ENCODE peak calls at places on chromosome 4, in five cellular contexts. U is Jurkat, Clone E6-1; Z is astrocyte; N is retinal pigment epithelial cell; A is SJSA1. K is an unnamed sample.

GRCh38 chr4:95129708-95130343 is 372.1 kb downstream of the BMPR1B start:
- DNase-seq in U (no peak), Z (peak), N (peak), A (peak), K (no peak)

GRCh38 chr4:24488399-24489164 is 95.8 kb downstream of the DHX15 start:
- DNase-seq in U (peak), Z (peak), N (no peak), A (peak), K (no peak)

GRCh38 chr4:171876636-171877035 is 63.4 kb downstream of the GALNTL6 start:
- DNase-seq in U (no peak), Z (no peak), N (no peak), A (no peak), K (no peak)

GRCh38 chr4:181807771-181808170 is 435.4 kb upstream of the TENM3 start:
- DNase-seq in U (no peak), Z (peak), N (no peak), A (no peak), K (no peak)

GRCh38 chr4:170391066-170391754 is 301.5 kb upstream of the AADAT start:
- DNase-seq in U (peak), Z (peak), N (no peak), A (no peak), K (no peak)

GRCh38 chr4:113976937-113977855 is 2.3 kb downstream of the ARSJ start:
- DNase-seq in U (no peak), Z (no peak), N (no peak), A (peak), K (no peak)

GRCh38 chr4:74549936-74550335 is 105.0 kb downstream of the AREG start:
- DNase-seq in U (no peak), Z (peak), N (no peak), A (no peak), K (no peak)

GRCh38 chr4:189267312-189267965 is 673.2 kb upstream of the FRG1 start:
- DNase-seq in U (no peak), Z (no peak), N (no peak), A (no peak), K (no peak)

GRCh38 chr4:121011138-121011537 is 61.2 kb downstream of the NDNF start:
- DNase-seq in U (no peak), Z (no peak), N (no peak), A (no peak), K (no peak)

GRCh38 chr4:154740462-154740861 is 3.3 kb upstream of the LRAT start:
- DNase-seq in U (no peak), Z (no peak), N (no peak), A (no peak), K (no peak)

GRCh38 chr4:76772498-76773106 is 125.3 kb downstream of the SOWAHB start:
- DNase-seq in U (no peak), Z (peak), N (no peak), A (peak), K (no peak)

GRCh38 chr4:95546866-95547707 is 1.7 kb downstream of the UNC5C start:
- DNase-seq in U (no peak), Z (no peak), N (no peak), A (no peak), K (no peak)

GRCh38 chr4:169202143-169202699 is 68.5 kb downstream of the SH3RF1 start:
- DNase-seq in U (no peak), Z (no peak), N (no peak), A (no peak), K (no peak)

DNA sequence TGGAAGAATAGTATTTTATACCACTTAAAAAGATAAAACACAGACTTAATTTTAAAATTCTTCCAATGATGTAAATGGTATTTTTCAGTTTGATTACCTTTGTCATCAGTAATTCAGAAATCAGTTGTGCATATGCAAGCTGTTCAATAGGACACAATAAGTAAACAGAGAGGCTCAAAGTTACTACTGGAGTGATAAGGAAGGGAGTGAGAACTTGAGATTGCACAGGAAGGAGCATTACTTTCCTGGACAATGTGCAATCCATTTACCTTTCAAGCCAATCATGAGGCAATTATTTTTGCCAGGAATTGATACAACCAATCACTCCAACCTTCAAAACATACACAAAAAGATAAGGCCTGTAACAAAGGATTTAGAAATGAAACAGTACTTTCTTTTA is 1024.3 kb downstream of the RAPGEF2 start:
- DNase-seq in U (no peak), Z (no peak), N (no peak), A (no peak), K (no peak)
- H3K4me3 ChIP-seq in U (no peak), Z (no peak), N (no peak), A (no peak), K (no peak)

GRCh38 chr4:3484057-3484973 is 21.2 kb downstream of the DOK7 start:
- DNase-seq in U (no peak), Z (no peak), N (no peak), A (no peak), K (no peak)

GRCh38 chr4:3485882-3486555 is 22.9 kb downstream of the DOK7 start:
- DNase-seq in U (no peak), Z (no peak), N (no peak), A (no peak), K (no peak)

GRCh38 chr4:3486556-3487270 is 23.6 kb downstream of the DOK7 start:
- DNase-seq in U (no peak), Z (no peak), N (no peak), A (no peak), K (no peak)

GRCh38 chr4:3483471-3483921 is 20.4 kb downstream of the DOK7 start:
- DNase-seq in U (no peak), Z (peak), N (peak), A (peak), K (no peak)

GRCh38 chr4:3485011-3485881 is 22.1 kb downstream of the DOK7 start:
- DNase-seq in U (no peak), Z (no peak), N (no peak), A (no peak), K (no peak)
- H3K4me3 ChIP-seq in U (no peak), Z (no peak), N (no peak), A (no peak), K (no peak)

DNA sequence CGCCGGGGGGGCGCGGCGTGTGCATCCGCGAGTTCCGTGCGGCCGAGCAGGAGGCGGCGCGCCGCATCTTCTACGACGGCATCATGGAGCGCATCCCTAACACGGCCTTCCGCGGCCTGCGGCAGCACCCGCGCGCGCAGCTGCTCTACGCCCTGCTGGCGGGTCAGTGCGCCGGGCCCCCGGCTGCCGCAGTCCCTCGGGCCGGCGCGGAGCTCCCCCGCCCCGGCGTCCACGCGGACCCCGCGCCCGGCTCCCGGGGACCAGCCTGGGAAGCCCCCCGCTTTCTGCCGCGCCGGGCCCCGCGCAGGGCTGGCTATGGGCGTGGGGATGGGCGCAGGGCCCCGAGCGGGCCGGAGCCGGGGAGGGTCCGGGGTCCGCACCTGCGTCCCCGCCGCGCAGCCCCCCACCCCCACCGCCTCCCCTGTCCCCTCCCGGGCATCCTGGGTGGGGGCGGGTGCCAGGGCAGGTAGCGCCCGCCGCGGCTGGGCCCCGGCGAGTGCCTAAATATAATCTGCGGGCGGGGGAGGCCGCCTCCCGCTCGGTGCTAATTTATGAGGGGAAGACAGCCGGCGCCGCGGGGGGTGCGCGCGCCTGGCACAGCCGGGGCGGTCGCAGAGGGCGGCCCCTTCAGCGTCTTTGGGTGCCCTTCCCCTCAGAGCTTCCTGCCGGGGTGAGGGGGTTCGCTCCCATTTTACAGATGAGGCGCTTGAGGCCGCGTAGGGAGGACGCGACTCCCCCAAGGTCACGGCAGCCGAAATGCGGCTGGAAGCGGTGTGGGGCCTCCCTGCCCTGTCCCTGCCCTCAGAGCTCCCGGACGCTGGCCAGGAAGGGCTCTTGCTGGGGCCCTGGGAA is 825 bp downstream of the NAT8L start:
- DNase-seq in U (no peak), Z (no peak), N (no peak), A (no peak), K (no peak)
- H3K4me3 ChIP-seq in U (peak), Z (no peak), N (peak), A (no peak), K (peak)

GRCh38 chr4:26992657-26993361 is 132.2 kb downstream of the STIM2 start:
- DNase-seq in U (no peak), Z (peak), N (no peak), A (no peak), K (no peak)
- H3K4me3 ChIP-seq in U (no peak), Z (no peak), N (no peak), A (no peak), K (no peak)

GRCh38 chr4:15427715-15428114 is at the start of gene C1QTNF7:
- DNase-seq in U (no peak), Z (no peak), N (no peak), A (no peak), K (no peak)
- H3K4me3 ChIP-seq in U (no peak), Z (no peak), N (no peak), A (no peak), K (no peak)

GRCh38 chr4:159071178-159071968 is 31.5 kb upstream of the RAPGEF2 start:
- DNase-seq in U (no peak), Z (peak), N (peak), A (peak), K (no peak)
- H3K4me3 ChIP-seq in U (no peak), Z (no peak), N (no peak), A (no peak), K (no peak)

GRCh38 chr4:186727149-186727976 is 3.7 kb upstream of the FAT1 start:
- DNase-seq in U (no peak), Z (peak), N (no peak), A (peak), K (no peak)
- H3K4me3 ChIP-seq in U (peak), Z (peak), N (peak), A (peak), K (peak)

GRCh38 chr4:184383497-184384055 is 90.8 kb downstream of the IRF2 start:
- DNase-seq in U (no peak), Z (peak), N (peak), A (peak), K (no peak)

GRCh38 chr4:184385705-184386141 is 88.6 kb downstream of the IRF2 start:
- DNase-seq in U (no peak), Z (no peak), N (no peak), A (no peak), K (no peak)

GRCh38 chr4:184384056-184384809 is 90.1 kb downstream of the IRF2 start:
- DNase-seq in U (peak), Z (peak), N (peak), A (peak), K (no peak)

GRCh38 chr4:184386271-184386781 is 88.0 kb downstream of the IRF2 start:
- DNase-seq in U (no peak), Z (no peak), N (no peak), A (peak), K (no peak)

GRCh38 chr4:184384810-184385557 is 89.4 kb downstream of the IRF2 start:
- DNase-seq in U (no peak), Z (no peak), N (no peak), A (no peak), K (no peak)
- H3K4me3 ChIP-seq in U (no peak), Z (no peak), N (no peak), A (no peak), K (no peak)

GRCh38 chr4:48331577-48332340 is 9.6 kb upstream of the SLAIN2 start:
- DNase-seq in U (no peak), Z (peak), N (no peak), A (no peak), K (no peak)

GRCh38 chr4:48329976-48330375 is 11.4 kb upstream of the SLAIN2 start:
- DNase-seq in U (no peak), Z (peak), N (peak), A (peak), K (no peak)

GRCh38 chr4:48332661-48333060 is 8.7 kb upstream of the SLAIN2 start:
- DNase-seq in U (no peak), Z (no peak), N (no peak), A (no peak), K (no peak)

GRCh38 chr4:48333587-48333986 is 7.7 kb upstream of the SLAIN2 start:
- DNase-seq in U (no peak), Z (no peak), N (no peak), A (no peak), K (no peak)

GRCh38 chr4:48329193-48329592 is 12.1 kb upstream of the SLAIN2 start:
- DNase-seq in U (no peak), Z (no peak), N (no peak), A (no peak), K (no peak)
- H3K4me3 ChIP-seq in U (no peak), Z (no peak), N (no peak), A (no peak), K (no peak)

DNA sequence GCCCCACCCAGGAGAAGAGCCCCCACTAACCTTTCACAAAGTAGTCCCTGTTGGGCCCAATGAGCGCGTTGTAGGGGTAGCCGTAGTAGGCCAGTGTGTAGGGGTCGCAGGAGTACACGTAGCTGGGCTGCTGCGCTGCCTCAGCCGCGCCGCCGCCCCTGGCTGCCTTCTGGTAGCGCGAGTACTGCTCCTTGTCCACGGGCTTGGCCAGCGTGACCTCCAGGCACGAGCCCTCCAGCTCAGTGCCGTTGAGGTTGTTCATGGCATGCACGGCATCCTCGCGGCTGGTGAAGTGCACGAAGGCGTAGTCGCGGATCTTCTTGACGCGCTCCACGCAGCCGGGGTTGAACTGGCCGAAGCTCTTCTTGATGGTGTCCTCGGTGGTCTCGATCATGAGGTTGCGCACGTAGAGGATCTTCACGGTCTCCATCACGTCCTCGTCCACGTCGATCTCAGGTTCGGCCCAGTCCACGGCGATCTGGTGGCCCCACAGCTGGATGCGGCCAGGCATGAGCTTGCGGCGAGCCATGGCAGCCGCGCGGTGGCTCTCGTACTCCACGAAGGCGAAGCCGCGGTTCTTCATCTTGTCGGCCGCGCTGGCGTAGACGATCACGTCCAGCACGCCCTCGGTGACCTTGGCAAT is 102.7 kb downstream of the CHRNA9 start:
- DNase-seq in U (no peak), Z (no peak), N (no peak), A (no peak), K (no peak)
- H3K4me3 ChIP-seq in U (no peak), Z (no peak), N (no peak), A (no peak), K (no peak)

K was measured in iPS DF 6.9.